ENCODE peak calls at places on chromosome 21, in nine cellular contexts. W is SJCRH30, D is HCT116, Y is uterus, Q is prostate gland, B is mammary epithelial cell, N is thoracic aorta, E is cardiac muscle cell, F is psoas muscle. S is an unnamed sample.

GRCh38 chr21:26826801-26827200 is 18.4 kb downstream of the ADAMTS1 start:
- DNase-seq in W (peak; percentile 70), D (no peak), Y (no peak), Q (no peak), B (peak; percentile 85), N (no peak), E (no peak), F (no peak), S (no peak)

GRCh38 chr21:17003763-17004373 is 509.0 kb upstream of the CXADR start:
- DNase-seq in W (no peak), D (no peak), Y (no peak), Q (no peak), B (peak; percentile 22), N (no peak), E (no peak), F (no peak), S (no peak)

GRCh38 chr21:19853709-19854575 is 1144.3 kb upstream of the NCAM2 start:
- DNase-seq in W (peak; percentile 61), D (no peak), Y (no peak), Q (no peak), B (no peak), N (no peak), E (no peak), F (peak; percentile 35), S (no peak)

GRCh38 chr21:14675774-14676530 is 129.8 kb upstream of the SAMSN1 start:
- DNase-seq in W (no peak), D (no peak), Y (no peak), Q (no peak), B (no peak), N (no peak), E (no peak), F (no peak), S (no peak)

GRCh38 chr21:38027901-38028300 is 111.6 kb upstream of the KCNJ6 start:
- DNase-seq in W (no peak), D (no peak), Y (no peak), Q (no peak), B (peak; percentile 73), N (no peak), E (no peak), F (no peak), S (no peak)

GRCh38 chr21:44871576-44872265 is 1.8 kb downstream of the PTTG1IP start:
- DNase-seq in W (no peak), D (no peak), Y (no peak), Q (peak; percentile 47), B (peak; percentile 91), N (peak; percentile 53), E (peak; percentile 94), F (peak; percentile 73), S (no peak)

GRCh38 chr21:46226920-46227599 is 1.5 kb downstream of the LSS start:
- DNase-seq in W (no peak), D (no peak), Y (no peak), Q (peak; percentile 41), B (peak; percentile 86), N (no peak), E (peak; percentile 62), F (no peak), S (no peak)

GRCh38 chr21:45942755-45943629 is 38.6 kb upstream of the COL6A1 start:
- DNase-seq in W (no peak), D (no peak), Y (no peak), Q (no peak), B (no peak), N (no peak), E (no peak), F (no peak), S (no peak)

GRCh38 chr21:29295066-29295650 is 3.6 kb upstream of the BACH1 start:
- DNase-seq in W (no peak), D (no peak), Y (no peak), Q (no peak), B (no peak), N (no peak), E (no peak), F (no peak), S (no peak)

GRCh38 chr21:25457411-25457810 is 149.9 kb downstream of the MRPL39 start:
- DNase-seq in W (no peak), D (no peak), Y (no peak), Q (no peak), B (peak; percentile 66), N (no peak), E (no peak), F (no peak), S (no peak)

GRCh38 chr21:19461481-19462205 is 1058.1 kb upstream of the TMPRSS15 start:
- DNase-seq in W (no peak), D (no peak), Y (no peak), Q (no peak), B (no peak), N (no peak), E (no peak), F (no peak), S (no peak)

DNA sequence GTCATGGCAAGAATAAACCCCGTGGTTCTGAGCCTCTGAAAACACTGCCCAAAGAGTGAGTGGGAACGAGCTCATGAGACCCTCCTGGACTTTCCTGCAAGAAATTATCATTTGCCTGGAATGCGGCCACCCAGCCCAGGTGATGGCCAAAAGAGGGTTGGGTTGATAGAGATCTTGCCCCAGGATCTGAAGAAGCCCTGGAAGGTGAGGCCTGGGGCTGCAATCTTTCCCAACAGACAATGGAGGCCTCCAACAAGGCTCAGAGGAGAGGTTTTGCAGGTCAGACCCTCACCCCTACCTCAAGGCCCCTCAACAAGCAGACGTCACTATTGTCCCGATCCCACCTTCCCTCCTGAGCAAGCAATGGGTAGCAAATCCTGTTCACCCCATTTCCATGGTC is 106.0 kb upstream of the SOD1 start:
- DNase-seq in W (no peak), D (no peak), Y (no peak), Q (no peak), B (no peak), N (no peak), E (no peak), F (no peak), S (no peak)
- H3K27me3 ChIP-seq in W (no peaks in the 10 kb centered on the region), D (no peaks in the 10 kb centered on the region), Y (no peaks in the 10 kb centered on the region), Q (no peaks in the 10 kb centered on the region), B (peaks cover 2% of the 10 kb centered on the region), N (no peaks in the 10 kb centered on the region), E (peaks cover 7% of the 10 kb centered on the region), F (no peaks in the 10 kb centered on the region), S (no peaks in the 10 kb centered on the region)

DNA sequence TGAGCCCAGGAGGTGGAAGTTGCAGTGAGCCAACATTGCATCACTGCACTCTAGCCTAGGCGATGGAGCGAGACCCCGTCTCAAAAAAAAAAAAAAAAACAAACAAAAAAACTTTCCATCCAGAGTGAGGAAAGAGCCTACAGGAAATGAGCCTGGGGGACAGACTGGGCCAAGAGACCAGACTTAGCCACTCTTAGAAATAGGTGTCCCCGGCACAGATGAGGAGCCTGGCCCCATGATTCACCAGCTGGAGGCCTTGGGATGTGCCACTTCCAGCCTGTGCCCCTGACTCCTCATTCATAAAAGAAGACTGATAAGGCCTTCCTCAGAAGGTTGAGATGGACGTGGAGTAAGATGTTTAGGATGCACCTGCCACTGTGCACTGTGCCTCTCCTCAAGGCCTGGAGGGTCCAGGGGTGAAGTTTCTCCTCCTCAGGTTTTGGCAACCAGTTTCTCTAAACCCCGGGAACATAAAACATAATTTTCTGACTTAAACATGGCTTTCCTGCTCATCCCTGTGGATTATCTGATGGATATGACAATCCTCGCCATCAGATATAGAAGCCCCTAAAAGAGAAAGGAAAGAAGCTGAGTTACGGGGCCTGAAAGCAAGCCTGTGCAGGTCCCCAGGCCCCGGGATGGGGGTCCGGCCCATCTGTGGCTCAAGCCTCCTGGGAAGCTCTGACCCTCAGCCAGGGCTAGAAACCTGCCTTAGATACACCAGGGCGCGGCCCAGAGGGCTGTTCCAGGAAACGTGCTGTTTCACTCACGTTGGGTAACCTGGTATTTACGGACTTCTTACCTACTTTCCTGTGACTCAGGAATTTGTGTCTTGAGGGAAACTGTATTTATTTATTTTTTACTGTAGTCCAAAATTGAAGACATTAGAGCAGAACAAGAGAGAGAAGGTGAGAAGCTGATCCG is 26.0 kb downstream of the MX1 start:
- DNase-seq in W (no peak), D (no peak), Y (no peak), Q (no peak), B (no peak), N (no peak), E (no peak), F (no peak), S (no peak)
- H3K27me3 ChIP-seq in W (no peaks in the 10 kb centered on the region), D (no peaks in the 10 kb centered on the region), Y (no peaks in the 10 kb centered on the region), Q (no peaks in the 10 kb centered on the region), B (no peaks in the 10 kb centered on the region), N (no peaks in the 10 kb centered on the region), E (no peaks in the 10 kb centered on the region), F (no peaks in the 10 kb centered on the region), S (no peaks in the 10 kb centered on the region)

GRCh38 chr21:42314616-42315295 is 453 bp downstream of the TFF3 start:
- DNase-seq in W (no peak), D (no peak), Y (no peak), Q (no peak), B (no peak), N (no peak), E (no peak), F (no peak), S (no peak)

GRCh38 chr21:42315296-42315891 is at the start of gene TFF3:
- DNase-seq in W (peak; percentile 93), D (no peak), Y (no peak), Q (peak; percentile 63), B (no peak), N (no peak), E (no peak), F (no peak), S (no peak)

GRCh38 chr21:42311816-42312625 is 3.2 kb downstream of the TFF3 start:
- DNase-seq in W (no peak), D (no peak), Y (no peak), Q (no peak), B (no peak), N (no peak), E (no peak), F (no peak), S (no peak)

GRCh38 chr21:42312626-42313104 is 2.5 kb downstream of the TFF3 start:
- DNase-seq in W (no peak), D (no peak), Y (no peak), Q (no peak), B (no peak), N (no peak), E (no peak), F (no peak), S (no peak)

GRCh38 chr21:42313501-42313969 is 1.7 kb downstream of the TFF3 start:
- DNase-seq in W (peak; percentile 97), D (no peak), Y (no peak), Q (no peak), B (no peak), N (no peak), E (peak; percentile 20), F (no peak), S (no peak)
- H3K27me3 ChIP-seq in W (no peaks in the 10 kb centered on the region), D (no peaks in the 10 kb centered on the region), Y (no peaks in the 10 kb centered on the region), Q (no peaks in the 10 kb centered on the region), B (no peaks in the 10 kb centered on the region), N (no peaks in the 10 kb centered on the region), E (no peaks in the 10 kb centered on the region), F (no peaks in the 10 kb centered on the region), S (no peaks in the 10 kb centered on the region)

DNA sequence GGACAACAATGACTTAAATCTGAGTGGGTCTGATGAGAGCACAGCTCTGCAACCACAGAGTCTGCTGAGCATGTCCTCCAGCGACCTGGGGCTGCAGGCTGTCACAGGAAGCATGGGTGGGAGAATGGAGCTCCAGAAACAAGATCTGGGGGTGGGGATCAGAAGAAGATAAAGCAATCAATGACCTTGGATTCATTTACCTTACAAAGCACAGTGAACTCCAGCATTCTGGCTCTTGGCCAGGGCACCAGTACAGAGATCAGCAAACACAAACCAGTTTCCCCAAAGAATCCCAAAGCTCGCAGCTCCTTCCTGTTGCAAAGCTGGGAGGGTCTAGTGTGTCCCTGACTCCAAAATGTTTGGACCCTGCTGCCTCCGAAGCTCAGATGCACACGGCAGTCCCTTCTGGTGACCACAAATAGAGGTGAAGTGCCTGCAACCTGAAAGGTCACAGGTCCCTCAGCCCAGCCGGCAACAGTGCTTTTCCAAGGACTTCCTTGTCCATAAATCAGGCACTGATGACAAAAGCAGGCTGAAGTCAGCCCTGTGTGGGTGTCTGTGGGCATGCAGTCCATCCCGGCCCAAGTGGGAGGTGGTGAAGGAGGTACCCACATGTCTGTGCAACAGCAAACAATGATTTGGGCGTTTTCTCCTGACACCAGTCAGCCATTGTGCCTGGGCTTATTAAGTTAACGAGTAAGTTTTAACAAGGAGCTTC is 76.1 kb downstream of the SH3BGR start:
- DNase-seq in W (peak; percentile 11), D (no peak), Y (no peak), Q (peak; percentile 40), B (no peak), N (no peak), E (no peak), F (no peak), S (no peak)
- H3K27me3 ChIP-seq in W (no peaks in the 10 kb centered on the region), D (no peaks in the 10 kb centered on the region), Y (no peaks in the 10 kb centered on the region), Q (no peaks in the 10 kb centered on the region), B (no peaks in the 10 kb centered on the region), N (no peaks in the 10 kb centered on the region), E (no peaks in the 10 kb centered on the region), F (no peaks in the 10 kb centered on the region), S (no peaks in the 10 kb centered on the region)